ENCODE peak calls at places on chromosomes 3 and 15, in five cellular contexts. N is mucosa of gallbladder, L is AG08396, I is neural crest cell, J is GM06990. W is an unnamed sample.

GRCh38 chr15:83710452-83710851 is 56.5 kb downstream of the ADAMTSL3 start:
- DNase-seq in N (no peak), L (no peak), I (no peak), J (no peak), W (no peak)

GRCh38 chr3:40035177-40035576 is 225.8 kb downstream of the MYRIP start:
- DNase-seq in N (no peak), L (no peak), I (no peak), J (no peak), W (no peak)

GRCh38 chr15:65981837-65982696 is 112.8 kb downstream of the RAB11A start:
- DNase-seq in N (peak), L (peak), I (peak), J (peak), W (no peak)

GRCh38 chr3:31789429-31789828 is 191.6 kb downstream of the OSBPL10 start:
- DNase-seq in N (no peak), L (no peak), I (no peak), J (no peak), W (no peak)

GRCh38 chr15:22958487-22959280 is 21.5 kb downstream of the CYFIP1 start:
- DNase-seq in N (no peak), L (no peak), I (no peak), J (no peak), W (no peak)

GRCh38 chr3:132417695-132418520 is 606 bp downstream of the DNAJC13 start:
- DNase-seq in N (peak), L (peak), I (no peak), J (no peak), W (peak)

GRCh38 chr3:58528629-58529028 is 8.4 kb downstream of the ACOX2 start:
- DNase-seq in N (peak), L (peak), I (no peak), J (no peak), W (no peak)

GRCh38 chr3:136772709-136773108 is 20.5 kb upstream of the STAG1 start:
- DNase-seq in N (no peak), L (peak), I (no peak), J (no peak), W (no peak)

GRCh38 chr3:47414666-47415587 is 34.1 kb downstream of the PTPN23 start:
- DNase-seq in N (no peak), L (no peak), I (no peak), J (no peak), W (no peak)

GRCh38 chr15:45093622-45094357 is 20.2 kb downstream of the DUOX2 start:
- DNase-seq in N (no peak), L (no peak), I (no peak), J (no peak), W (peak)

GRCh38 chr3:117626577-117626976 is 917.0 kb downstream of the TUSC7 start:
- DNase-seq in N (no peak), L (no peak), I (no peak), J (no peak), W (no peak)

GRCh38 chr15:78391781-78392180 is 46.2 kb upstream of the IREB2 start:
- DNase-seq in N (no peak), L (no peak), I (no peak), J (no peak), W (no peak)

GRCh38 chr3:181755959-181756358 is 44.2 kb downstream of the SOX2 start:
- DNase-seq in N (no peak), L (no peak), I (no peak), J (no peak), W (no peak)

GRCh38 chr3:114092151-114093000 is 35.8 kb downstream of the QTRT2 start:
- DNase-seq in N (no peak), L (peak), I (no peak), J (no peak), W (no peak)

GRCh38 chr15:68256675-68257450 is 20.7 kb upstream of the FEM1B start:
- DNase-seq in N (peak), L (peak), I (peak), J (peak), W (peak)

GRCh38 chr3:50133283-50133615 is 21.9 kb upstream of the SEMA3F start:
- DNase-seq in N (no peak), L (no peak), I (no peak), J (no peak), W (no peak)

GRCh38 chr3:27319847-27320526 is 49.2 kb downstream of the NEK10 start:
- DNase-seq in N (peak), L (no peak), I (no peak), J (no peak), W (peak)

GRCh38 chr3:16400143-16400935 is 113.2 kb downstream of the RFTN1 start:
- DNase-seq in N (no peak), L (no peak), I (no peak), J (no peak), W (no peak)

GRCh38 chr3:14352002-14352627 is 50.3 kb upstream of the SLC6A6 start:
- DNase-seq in N (no peak), L (no peak), I (no peak), J (peak), W (no peak)

GRCh38 chr3:126358038-126358815 is 1.0 kb upstream of the KLF15 start:
- DNase-seq in N (no peak), L (no peak), I (no peak), J (no peak), W (no peak)

GRCh38 chr15:69612112-69612511 is 159.5 kb downstream of the RPLP1 start:
- DNase-seq in N (no peak), L (no peak), I (no peak), J (no peak), W (no peak)

GRCh38 chr3:37768107-37768809 is 93.4 kb upstream of the CTDSPL start:
- DNase-seq in N (peak), L (no peak), I (no peak), J (no peak), W (no peak)

GRCh38 chr15:31434418-31435255 is 108.0 kb downstream of the KLF13 start:
- DNase-seq in N (peak), L (peak), I (no peak), J (peak), W (no peak)